ENCODE peak calls at places on chromosomes 12 and 14, in four cellular contexts. P is HEK293T, A is IMR-90, C is cerebellum. R is an unnamed sample.

GRCh38 chr14:70514168-70515069 is 20.4 kb downstream of the ADAM20 start:
- DNase-seq in C (no peak), P (no peak), A (no peak), R (no peak)

GRCh38 chr12:52713960-52714886 is 10.9 kb upstream of the KRT77 start:
- DNase-seq in A (no peak), C (no peak), P (no peak), R (no peak)

GRCh38 chr14:69711065-69711464 is 55.9 kb upstream of the SRSF5 start:
- DNase-seq in A (peak; percentile 17), C (no peak), P (no peak), R (peak; percentile 86)

GRCh38 chr14:34009956-34010355 is 59.1 kb upstream of the EGLN3 start:
- DNase-seq in C (no peak), A (no peak), P (no peak), R (no peak)

GRCh38 chr12:94254270-94254669 is 105.9 kb downstream of the PLXNC1 start:
- DNase-seq in C (no peak), P (no peak), A (no peak), R (no peak)

GRCh38 chr12:113154351-113154973 is 4.9 kb downstream of the CFAP73 start:
- DNase-seq in P (no peak), C (no peak), A (peak; percentile 28), R (no peak)

GRCh38 chr14:90581745-90582144 is 184.9 kb downstream of the CALM1 start:
- DNase-seq in C (no peak), P (no peak), A (no peak), R (no peak)

GRCh38 chr12:119624971-119625370 is 31.4 kb downstream of the TMEM233 start:
- DNase-seq in C (no peak), A (no peak), P (no peak), R (no peak)

GRCh38 chr14:92501891-92502351 is 11.7 kb upstream of the RIN3 start:
- DNase-seq in P (no peak), A (peak; percentile 60), C (no peak), R (no peak)

GRCh38 chr12:51270067-51270846 is at the start of gene SMAGP:
- DNase-seq in A (peak; percentile 21), C (peak; percentile 17), P (peak; percentile 56), R (peak; percentile 75)

GRCh38 chr14:50001146-50001998 is 108.5 kb downstream of the ARF6 start:
- DNase-seq in P (no peak), A (peak; percentile 70), C (peak; percentile 61), R (no peak)

R was measured in D341Med.